ENCODE peak calls at places on chromosomes 12 and 14, in five cellular contexts. One of them, this sample, is unnamed.
A peak's percentile ranks its signal among the peaks of the same experiment; 100 is the strongest.

GRCh38 chr12:30862486-30862885 is 64.1 kb upstream of the TSPAN11 start:
- DNase-seq in Peyer's patch: no peak
- DNase-seq in body of pancreas: no peak
- DNase-seq in prostate gland: peak; percentile 49
- DNase-seq in HCT116: no peak
- DNase-seq in this sample: peak; percentile 73

GRCh38 chr14:66444271-66444987 is 41.7 kb upstream of the CCDC196 start:
- DNase-seq in HCT116: no peak
- DNase-seq in body of pancreas: no peak
- DNase-seq in Peyer's patch: no peak
- DNase-seq in prostate gland: no peak
- DNase-seq in this sample: no peak

GRCh38 chr12:39236994-39237393 is 205.9 kb downstream of the KIF21A start:
- DNase-seq in prostate gland: no peak
- DNase-seq in body of pancreas: no peak
- DNase-seq in HCT116: no peak
- DNase-seq in Peyer's patch: no peak
- DNase-seq in this sample: no peak

GRCh38 chr12:107130830-107131760 is 37.7 kb upstream of the CRY1 start:
- DNase-seq in Peyer's patch: no peak
- DNase-seq in prostate gland: no peak
- DNase-seq in HCT116: no peak
- DNase-seq in body of pancreas: no peak
- DNase-seq in this sample: no peak

GRCh38 chr14:51487848-51488247 is 163.9 kb upstream of the FRMD6 start:
- DNase-seq in prostate gland: no peak
- DNase-seq in Peyer's patch: no peak
- DNase-seq in HCT116: no peak
- DNase-seq in body of pancreas: no peak
- DNase-seq in this sample: no peak

GRCh38 chr14:29077916-29078315 is 311.3 kb downstream of the FOXG1 start:
- DNase-seq in body of pancreas: no peak
- DNase-seq in Peyer's patch: no peak
- DNase-seq in HCT116: no peak
- DNase-seq in prostate gland: no peak
- DNase-seq in this sample: no peak

GRCh38 chr12:105670664-105671063 is 340.2 kb downstream of the C12orf75 start:
- DNase-seq in body of pancreas: no peak
- DNase-seq in prostate gland: no peak
- DNase-seq in HCT116: no peak
- DNase-seq in Peyer's patch: no peak
- DNase-seq in this sample: no peak

GRCh38 chr14:103855734-103856095 is 8.3 kb upstream of the PPP1R13B start:
- DNase-seq in prostate gland: no peak
- DNase-seq in body of pancreas: no peak
- DNase-seq in HCT116: no peak
- DNase-seq in Peyer's patch: no peak
- DNase-seq in this sample: no peak

GRCh38 chr12:89379100-89379838 is 27.0 kb upstream of the DUSP6 start:
- DNase-seq in HCT116: no peak
- DNase-seq in body of pancreas: no peak
- DNase-seq in Peyer's patch: no peak
- DNase-seq in prostate gland: no peak
- DNase-seq in this sample: no peak

GRCh38 chr12:59928416-59928815 is 332.6 kb downstream of the SLC16A7 start:
- DNase-seq in prostate gland: no peak
- DNase-seq in body of pancreas: peak; percentile 70
- DNase-seq in HCT116: no peak
- DNase-seq in Peyer's patch: no peak
- DNase-seq in this sample: no peak

GRCh38 chr12:7362734-7363133 is 58.9 kb downstream of the ACSM4 start:
- DNase-seq in Peyer's patch: no peak
- DNase-seq in prostate gland: no peak
- DNase-seq in HCT116: no peak
- DNase-seq in body of pancreas: no peak
- DNase-seq in this sample: no peak

GRCh38 chr14:63852817-63853730 is at the start of gene SYNE2:
- DNase-seq in HCT116: no peak
- DNase-seq in Peyer's patch: peak; percentile 72
- DNase-seq in prostate gland: peak; percentile 80
- DNase-seq in body of pancreas: peak; percentile 82
- DNase-seq in this sample: peak; percentile 79

GRCh38 chr12:74610711-74611110 is 73.1 kb downstream of the ATXN7L3B start:
- DNase-seq in Peyer's patch: no peak
- DNase-seq in prostate gland: no peak
- DNase-seq in body of pancreas: no peak
- DNase-seq in HCT116: no peak
- DNase-seq in this sample: no peak

GRCh38 chr12:106682594-106683234 is 91.8 kb upstream of the RIC8B start:
- DNase-seq in HCT116: peak; percentile 16
- DNase-seq in prostate gland: no peak
- DNase-seq in Peyer's patch: no peak
- DNase-seq in body of pancreas: no peak
- DNase-seq in this sample: no peak

GRCh38 chr14:94101748-94102147 is 8.8 kb upstream of the IFI27 start:
- DNase-seq in HCT116: no peak
- DNase-seq in prostate gland: no peak
- DNase-seq in Peyer's patch: no peak
- DNase-seq in body of pancreas: no peak
- DNase-seq in this sample: no peak

GRCh38 chr14:54574528-54574927 is 7.6 kb downstream of the SAMD4A start:
- DNase-seq in prostate gland: no peak
- DNase-seq in HCT116: no peak
- DNase-seq in Peyer's patch: no peak
- DNase-seq in body of pancreas: no peak
- DNase-seq in this sample: no peak

GRCh38 chr12:128387811-128388422 is 120.9 kb downstream of the TMEM132C start:
- DNase-seq in prostate gland: no peak
- DNase-seq in body of pancreas: peak; percentile 65
- DNase-seq in Peyer's patch: no peak
- DNase-seq in HCT116: no peak
- DNase-seq in this sample: peak; percentile 73

GRCh38 chr12:132610051-132610759 is at the start of gene LRCOL1:
- DNase-seq in prostate gland: no peak
- DNase-seq in HCT116: no peak
- DNase-seq in Peyer's patch: no peak
- DNase-seq in body of pancreas: peak; percentile 31
- DNase-seq in this sample: peak; percentile 71

GRCh38 chr14:55188686-55189295 is 2.6 kb downstream of the DLGAP5 start:
- DNase-seq in body of pancreas: no peak
- DNase-seq in Peyer's patch: no peak
- DNase-seq in prostate gland: no peak
- DNase-seq in HCT116: no peak
- DNase-seq in this sample: no peak

GRCh38 chr14:44657688-44658388 is 150.8 kb upstream of the FSCB start:
- DNase-seq in prostate gland: no peak
- DNase-seq in body of pancreas: no peak
- DNase-seq in HCT116: no peak
- DNase-seq in Peyer's patch: no peak
- DNase-seq in this sample: peak; percentile 17

GRCh38 chr12:124543052-124543590 is 24.3 kb downstream of the NCOR2 start:
- DNase-seq in Peyer's patch: no peak
- DNase-seq in prostate gland: no peak
- DNase-seq in body of pancreas: no peak
- DNase-seq in HCT116: no peak
- DNase-seq in this sample: no peak

GRCh38 chr12:47736877-47737676 is 11.8 kb upstream of the ENDOU start:
- DNase-seq in body of pancreas: peak; percentile 89
- DNase-seq in prostate gland: peak; percentile 37
- DNase-seq in Peyer's patch: no peak
- DNase-seq in HCT116: no peak
- DNase-seq in this sample: peak; percentile 95

GRCh38 chr12:124445121-124445718 is 122.2 kb downstream of the NCOR2 start:
- DNase-seq in prostate gland: no peak
- DNase-seq in Peyer's patch: no peak
- DNase-seq in body of pancreas: no peak
- DNase-seq in HCT116: no peak
- DNase-seq in this sample: peak; percentile 88

GRCh38 chr14:90274808-90275454 is 18.6 kb downstream of the PSMC1 start:
- DNase-seq in HCT116: no peak
- DNase-seq in body of pancreas: no peak
- DNase-seq in Peyer's patch: no peak
- DNase-seq in prostate gland: no peak
- DNase-seq in this sample: peak; percentile 14

GRCh38 chr14:104747876-104748275 is 5.1 kb upstream of the SIVA1 start:
- DNase-seq in prostate gland: no peak
- DNase-seq in HCT116: no peak
- DNase-seq in body of pancreas: no peak
- DNase-seq in Peyer's patch: no peak
- DNase-seq in this sample: no peak

GRCh38 chr14:102195446-102195845 is 55.7 kb downstream of the WDR20 start:
- DNase-seq in Peyer's patch: no peak
- DNase-seq in body of pancreas: no peak
- DNase-seq in prostate gland: no peak
- DNase-seq in HCT116: no peak
- DNase-seq in this sample: no peak

GRCh38 chr14:22588419-22589095 is 467 bp downstream of the DAD1 start:
- DNase-seq in prostate gland: no peak
- DNase-seq in HCT116: no peak
- DNase-seq in body of pancreas: no peak
- DNase-seq in Peyer's patch: no peak
- DNase-seq in this sample: no peak

GRCh38 chr14:88551936-88552565 is 2.8 kb downstream of the PTPN21 start:
- DNase-seq in body of pancreas: peak; percentile 22
- DNase-seq in prostate gland: peak; percentile 24
- DNase-seq in Peyer's patch: no peak
- DNase-seq in HCT116: no peak
- DNase-seq in this sample: peak; percentile 43

GRCh38 chr14:87461704-87462103 is 531.3 kb downstream of the GALC start:
- DNase-seq in body of pancreas: no peak
- DNase-seq in prostate gland: no peak
- DNase-seq in Peyer's patch: no peak
- DNase-seq in HCT116: no peak
- DNase-seq in this sample: no peak

GRCh38 chr14:106790189-106791036 is 1264.0 kb downstream of the TMEM121 start:
- DNase-seq in Peyer's patch: peak; percentile 86
- DNase-seq in body of pancreas: peak; percentile 78
- DNase-seq in prostate gland: no peak
- DNase-seq in HCT116: no peak
- DNase-seq in this sample: peak; percentile 87
- TF ChIP-seq CTCF in Peyer's patch: peak; percentile 80
- TF ChIP-seq CTCF in body of pancreas: peak; percentile 75
- TF ChIP-seq CTCF in prostate gland: no peak
- TF ChIP-seq CTCF in HCT116: peak; percentile 41
- TF ChIP-seq CTCF in this sample: peak; percentile 47

GRCh38 chr12:130876297-130876696 is 4.4 kb downstream of the RAN start:
- DNase-seq in Peyer's patch: no peak
- DNase-seq in HCT116: no peak
- DNase-seq in prostate gland: no peak
- DNase-seq in body of pancreas: no peak
- DNase-seq in this sample: no peak

GRCh38 chr12:130876758-130877157 is 4.9 kb downstream of the RAN start:
- DNase-seq in body of pancreas: no peak
- DNase-seq in prostate gland: no peak
- DNase-seq in Peyer's patch: no peak
- DNase-seq in HCT116: no peak
- DNase-seq in this sample: no peak

GRCh38 chr12:130878193-130879185 is 6.6 kb downstream of the RAN start:
- DNase-seq in body of pancreas: no peak
- DNase-seq in prostate gland: no peak
- DNase-seq in HCT116: no peak
- DNase-seq in Peyer's patch: no peak
- DNase-seq in this sample: no peak

GRCh38 chr12:130879212-130879686 is 7.4 kb downstream of the RAN start:
- DNase-seq in body of pancreas: no peak
- DNase-seq in HCT116: no peak
- DNase-seq in Peyer's patch: peak; percentile 38
- DNase-seq in prostate gland: no peak
- DNase-seq in this sample: no peak

GRCh38 chr12:130877333-130877732 is 5.5 kb downstream of the RAN start:
- DNase-seq in Peyer's patch: no peak
- DNase-seq in HCT116: no peak
- DNase-seq in prostate gland: no peak
- DNase-seq in body of pancreas: no peak
- DNase-seq in this sample: no peak
- TF ChIP-seq POLR2A in Peyer's patch: no peak
- TF ChIP-seq POLR2A in HCT116: no peak
- TF ChIP-seq POLR2A in prostate gland: no peak
- TF ChIP-seq POLR2A in body of pancreas: no peak
- TF ChIP-seq POLR2A in this sample: no peak

GRCh38 chr12:116881325-116881866 is at the start of gene HRK:
- DNase-seq in Peyer's patch: no peak
- DNase-seq in body of pancreas: peak; percentile 21
- DNase-seq in HCT116: no peak
- DNase-seq in prostate gland: no peak
- DNase-seq in this sample: peak; percentile 48

GRCh38 chr12:116878567-116879508 is 2.4 kb downstream of the HRK start:
- DNase-seq in HCT116: no peak
- DNase-seq in prostate gland: no peak
- DNase-seq in Peyer's patch: no peak
- DNase-seq in body of pancreas: no peak
- DNase-seq in this sample: no peak

GRCh38 chr12:116880213-116880816 is 926 bp downstream of the HRK start:
- DNase-seq in body of pancreas: no peak
- DNase-seq in HCT116: no peak
- DNase-seq in Peyer's patch: no peak
- DNase-seq in prostate gland: no peak
- DNase-seq in this sample: no peak

GRCh38 chr12:116880817-116881324 is 370 bp downstream of the HRK start:
- DNase-seq in Peyer's patch: peak; percentile 33
- DNase-seq in body of pancreas: peak; percentile 33
- DNase-seq in prostate gland: no peak
- DNase-seq in HCT116: no peak
- DNase-seq in this sample: peak; percentile 57

GRCh38 chr12:116879509-116880212 is 1.6 kb downstream of the HRK start:
- DNase-seq in body of pancreas: no peak
- DNase-seq in HCT116: no peak
- DNase-seq in prostate gland: no peak
- DNase-seq in Peyer's patch: no peak
- DNase-seq in this sample: no peak
- H3K4me3 ChIP-seq in body of pancreas: no peak overlapping the region
- H3K4me3 ChIP-seq in HCT116: peak overlapping the region; percentile 61
- H3K4me3 ChIP-seq in prostate gland: no peak overlapping the region
- H3K4me3 ChIP-seq in Peyer's patch: peak overlapping the region; percentile 31
- H3K4me3 ChIP-seq in this sample: peak overlapping the region; percentile 47

GRCh38 chr14:60488175-60488574 is 2.3 kb upstream of the C14orf39 start:
- DNase-seq in Peyer's patch: no peak
- DNase-seq in prostate gland: no peak
- DNase-seq in body of pancreas: no peak
- DNase-seq in HCT116: no peak
- DNase-seq in this sample: no peak
- TF ChIP-seq CTCF in Peyer's patch: no peak
- TF ChIP-seq CTCF in prostate gland: no peak
- TF ChIP-seq CTCF in body of pancreas: no peak
- TF ChIP-seq CTCF in HCT116: peak; percentile 45
- TF ChIP-seq CTCF in this sample: no peak